ENCODE peak calls at places on chromosomes 2 and 18, in six cellular contexts. One of them, this sample, is unnamed.

GRCh38 chr2:31335921-31336570 is 78.5 kb downstream of the XDH start:
- DNase-seq in progenitor cell of endocrine pancreas: no peak
- DNase-seq in SK-N-SH: peak
- DNase-seq in kidney epithelial cell: peak
- DNase-seq in type B pancreatic cell: no peak
- DNase-seq in adrenal gland: no peak
- DNase-seq in this sample: no peak

GRCh38 chr18:23131693-23132319 is 3.5 kb upstream of the CABLES1 start:
- DNase-seq in adrenal gland: peak
- DNase-seq in SK-N-SH: peak
- DNase-seq in type B pancreatic cell: no peak
- DNase-seq in progenitor cell of endocrine pancreas: peak
- DNase-seq in kidney epithelial cell: no peak
- DNase-seq in this sample: peak

GRCh38 chr2:24919100-24919976 is 699 bp downstream of the ADCY3 start:
- DNase-seq in progenitor cell of endocrine pancreas: no peak
- DNase-seq in adrenal gland: no peak
- DNase-seq in kidney epithelial cell: no peak
- DNase-seq in type B pancreatic cell: no peak
- DNase-seq in SK-N-SH: peak
- DNase-seq in this sample: peak

GRCh38 chr2:68253211-68254068 is 1.1 kb upstream of the PPP3R1 start:
- DNase-seq in type B pancreatic cell: no peak
- DNase-seq in SK-N-SH: peak
- DNase-seq in adrenal gland: no peak
- DNase-seq in kidney epithelial cell: no peak
- DNase-seq in progenitor cell of endocrine pancreas: no peak
- DNase-seq in this sample: no peak

GRCh38 chr2:24832991-24833671 is 39.9 kb downstream of the CENPO start:
- DNase-seq in adrenal gland: no peak
- DNase-seq in progenitor cell of endocrine pancreas: no peak
- DNase-seq in type B pancreatic cell: no peak
- DNase-seq in SK-N-SH: no peak
- DNase-seq in kidney epithelial cell: no peak
- DNase-seq in this sample: no peak

GRCh38 chr2:6800553-6800952 is 65.2 kb downstream of the CMPK2 start:
- DNase-seq in SK-N-SH: no peak
- DNase-seq in kidney epithelial cell: no peak
- DNase-seq in progenitor cell of endocrine pancreas: no peak
- DNase-seq in adrenal gland: no peak
- DNase-seq in type B pancreatic cell: no peak
- DNase-seq in this sample: no peak

GRCh38 chr2:144198116-144198515 is 321.8 kb downstream of the ZEB2 start:
- DNase-seq in kidney epithelial cell: peak
- DNase-seq in adrenal gland: no peak
- DNase-seq in type B pancreatic cell: no peak
- DNase-seq in SK-N-SH: no peak
- DNase-seq in progenitor cell of endocrine pancreas: no peak
- DNase-seq in this sample: no peak

GRCh38 chr2:20447437-20448245 is 767 bp downstream of the RHOB start:
- DNase-seq in progenitor cell of endocrine pancreas: no peak
- DNase-seq in kidney epithelial cell: no peak
- DNase-seq in adrenal gland: no peak
- DNase-seq in type B pancreatic cell: no peak
- DNase-seq in SK-N-SH: peak
- DNase-seq in this sample: peak

GRCh38 chr18:73662440-73662839 is 485.2 kb downstream of the FBXO15 start:
- DNase-seq in progenitor cell of endocrine pancreas: no peak
- DNase-seq in adrenal gland: no peak
- DNase-seq in type B pancreatic cell: no peak
- DNase-seq in SK-N-SH: no peak
- DNase-seq in kidney epithelial cell: no peak
- DNase-seq in this sample: no peak

GRCh38 chr2:139946690-139947089 is 1166.5 kb upstream of the NXPH2 start:
- DNase-seq in adrenal gland: no peak
- DNase-seq in SK-N-SH: peak
- DNase-seq in progenitor cell of endocrine pancreas: no peak
- DNase-seq in kidney epithelial cell: no peak
- DNase-seq in type B pancreatic cell: no peak
- DNase-seq in this sample: no peak

GRCh38 chr18:9746958-9747357 is 38.9 kb downstream of the RAB31 start:
- DNase-seq in progenitor cell of endocrine pancreas: no peak
- DNase-seq in SK-N-SH: no peak
- DNase-seq in type B pancreatic cell: no peak
- DNase-seq in kidney epithelial cell: no peak
- DNase-seq in adrenal gland: no peak
- DNase-seq in this sample: no peak

GRCh38 chr2:207394812-207395534 is 134.8 kb upstream of the CREB1 start:
- DNase-seq in type B pancreatic cell: no peak
- DNase-seq in SK-N-SH: no peak
- DNase-seq in adrenal gland: no peak
- DNase-seq in kidney epithelial cell: peak
- DNase-seq in progenitor cell of endocrine pancreas: no peak
- DNase-seq in this sample: no peak

GRCh38 chr2:3823748-3824147 is 120.4 kb downstream of the DCDC2C start:
- DNase-seq in SK-N-SH: no peak
- DNase-seq in type B pancreatic cell: no peak
- DNase-seq in progenitor cell of endocrine pancreas: no peak
- DNase-seq in kidney epithelial cell: no peak
- DNase-seq in adrenal gland: no peak
- DNase-seq in this sample: no peak

GRCh38 chr2:127343277-127343676 is 44.5 kb downstream of the MAP3K2 start:
- DNase-seq in adrenal gland: no peak
- DNase-seq in type B pancreatic cell: no peak
- DNase-seq in SK-N-SH: no peak
- DNase-seq in progenitor cell of endocrine pancreas: no peak
- DNase-seq in kidney epithelial cell: no peak
- DNase-seq in this sample: no peak

GRCh38 chr2:172931256-172931894 is 144.3 kb upstream of the MAP3K20 start:
- DNase-seq in type B pancreatic cell: no peak
- DNase-seq in kidney epithelial cell: no peak
- DNase-seq in adrenal gland: no peak
- DNase-seq in progenitor cell of endocrine pancreas: no peak
- DNase-seq in SK-N-SH: peak
- DNase-seq in this sample: no peak

GRCh38 chr2:118913131-118913804 is 28.7 kb upstream of the MARCO start:
- DNase-seq in kidney epithelial cell: no peak
- DNase-seq in SK-N-SH: no peak
- DNase-seq in progenitor cell of endocrine pancreas: no peak
- DNase-seq in adrenal gland: no peak
- DNase-seq in type B pancreatic cell: no peak
- DNase-seq in this sample: no peak

GRCh38 chr2:237322564-237322963 is 91.4 kb downstream of the COL6A3 start:
- DNase-seq in kidney epithelial cell: no peak
- DNase-seq in SK-N-SH: no peak
- DNase-seq in adrenal gland: no peak
- DNase-seq in progenitor cell of endocrine pancreas: peak
- DNase-seq in type B pancreatic cell: no peak
- DNase-seq in this sample: no peak
- TF ChIP-seq CTCF in kidney epithelial cell: peak
- TF ChIP-seq CTCF in SK-N-SH: peak
- TF ChIP-seq CTCF in adrenal gland: peak
- TF ChIP-seq CTCF in progenitor cell of endocrine pancreas: peak
- TF ChIP-seq CTCF in type B pancreatic cell: peak
- TF ChIP-seq CTCF in this sample: no peak

GRCh38 chr2:74474899-74475298 is 2.4 kb upstream of the MRPL53 start:
- DNase-seq in adrenal gland: no peak
- DNase-seq in progenitor cell of endocrine pancreas: no peak
- DNase-seq in type B pancreatic cell: no peak
- DNase-seq in SK-N-SH: peak
- DNase-seq in kidney epithelial cell: no peak
- DNase-seq in this sample: peak
- TF ChIP-seq CTCF in adrenal gland: no peak
- TF ChIP-seq CTCF in progenitor cell of endocrine pancreas: peak
- TF ChIP-seq CTCF in type B pancreatic cell: peak
- TF ChIP-seq CTCF in SK-N-SH: peak
- TF ChIP-seq CTCF in kidney epithelial cell: peak
- TF ChIP-seq CTCF in this sample: no peak

DNA sequence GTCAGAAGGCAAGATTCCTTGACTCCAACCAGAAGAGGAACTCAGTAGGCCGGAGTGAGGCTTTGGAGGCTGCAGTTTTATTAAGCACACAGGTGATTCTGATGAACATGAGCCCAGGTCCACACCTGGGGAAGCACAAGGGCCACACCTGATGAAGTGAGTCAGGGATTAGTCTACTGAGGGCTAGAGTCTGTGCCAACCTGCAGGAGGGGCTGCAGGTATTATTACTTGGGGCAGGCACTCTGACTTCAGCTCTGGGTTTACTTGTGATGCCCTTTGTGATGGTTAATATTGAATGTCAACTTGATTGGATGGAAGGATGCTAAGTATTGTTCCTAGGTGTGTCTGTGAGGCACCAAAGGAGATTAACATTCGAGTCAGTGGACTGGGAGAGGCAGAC is 75.2 kb upstream of the ZCCHC2 start:
- DNase-seq in progenitor cell of endocrine pancreas: no peak
- DNase-seq in type B pancreatic cell: no peak
- DNase-seq in SK-N-SH: no peak
- DNase-seq in kidney epithelial cell: no peak
- DNase-seq in adrenal gland: no peak
- DNase-seq in this sample: no peak
- TF ChIP-seq CTCF in progenitor cell of endocrine pancreas: no peak
- TF ChIP-seq CTCF in type B pancreatic cell: no peak
- TF ChIP-seq CTCF in SK-N-SH: no peak
- TF ChIP-seq CTCF in kidney epithelial cell: no peak
- TF ChIP-seq CTCF in adrenal gland: no peak
- TF ChIP-seq CTCF in this sample: no peak

GRCh38 chr2:227428731-227429285 is 41.1 kb upstream of the SCYGR1 start:
- DNase-seq in SK-N-SH: no peak
- DNase-seq in progenitor cell of endocrine pancreas: no peak
- DNase-seq in adrenal gland: no peak
- DNase-seq in type B pancreatic cell: no peak
- DNase-seq in kidney epithelial cell: no peak
- DNase-seq in this sample: no peak
- TF ChIP-seq CTCF in SK-N-SH: no peak
- TF ChIP-seq CTCF in progenitor cell of endocrine pancreas: no peak
- TF ChIP-seq CTCF in adrenal gland: no peak
- TF ChIP-seq CTCF in type B pancreatic cell: no peak
- TF ChIP-seq CTCF in kidney epithelial cell: no peak
- TF ChIP-seq CTCF in this sample: no peak

GRCh38 chr2:38038682-38039081 is 37.3 kb downstream of the CYP1B1 start:
- DNase-seq in kidney epithelial cell: no peak
- DNase-seq in SK-N-SH: no peak
- DNase-seq in adrenal gland: no peak
- DNase-seq in progenitor cell of endocrine pancreas: no peak
- DNase-seq in type B pancreatic cell: no peak
- DNase-seq in this sample: no peak

GRCh38 chr2:38039511-38039910 is 36.4 kb downstream of the CYP1B1 start:
- DNase-seq in type B pancreatic cell: no peak
- DNase-seq in SK-N-SH: no peak
- DNase-seq in progenitor cell of endocrine pancreas: no peak
- DNase-seq in adrenal gland: no peak
- DNase-seq in kidney epithelial cell: no peak
- DNase-seq in this sample: no peak

GRCh38 chr2:38037325-38037724 is 38.6 kb downstream of the CYP1B1 start:
- DNase-seq in progenitor cell of endocrine pancreas: no peak
- DNase-seq in SK-N-SH: no peak
- DNase-seq in kidney epithelial cell: no peak
- DNase-seq in adrenal gland: no peak
- DNase-seq in type B pancreatic cell: no peak
- DNase-seq in this sample: no peak

GRCh38 chr2:38039111-38039510 is 36.8 kb downstream of the CYP1B1 start:
- DNase-seq in adrenal gland: no peak
- DNase-seq in kidney epithelial cell: no peak
- DNase-seq in type B pancreatic cell: no peak
- DNase-seq in SK-N-SH: no peak
- DNase-seq in progenitor cell of endocrine pancreas: no peak
- DNase-seq in this sample: no peak

GRCh38 chr2:38037757-38038615 is 38.0 kb downstream of the CYP1B1 start:
- DNase-seq in kidney epithelial cell: no peak
- DNase-seq in adrenal gland: no peak
- DNase-seq in type B pancreatic cell: no peak
- DNase-seq in progenitor cell of endocrine pancreas: no peak
- DNase-seq in SK-N-SH: no peak
- DNase-seq in this sample: peak
- TF ChIP-seq CTCF in kidney epithelial cell: peak
- TF ChIP-seq CTCF in adrenal gland: no peak
- TF ChIP-seq CTCF in type B pancreatic cell: no peak
- TF ChIP-seq CTCF in progenitor cell of endocrine pancreas: no peak
- TF ChIP-seq CTCF in SK-N-SH: no peak
- TF ChIP-seq CTCF in this sample: no peak

DNA sequence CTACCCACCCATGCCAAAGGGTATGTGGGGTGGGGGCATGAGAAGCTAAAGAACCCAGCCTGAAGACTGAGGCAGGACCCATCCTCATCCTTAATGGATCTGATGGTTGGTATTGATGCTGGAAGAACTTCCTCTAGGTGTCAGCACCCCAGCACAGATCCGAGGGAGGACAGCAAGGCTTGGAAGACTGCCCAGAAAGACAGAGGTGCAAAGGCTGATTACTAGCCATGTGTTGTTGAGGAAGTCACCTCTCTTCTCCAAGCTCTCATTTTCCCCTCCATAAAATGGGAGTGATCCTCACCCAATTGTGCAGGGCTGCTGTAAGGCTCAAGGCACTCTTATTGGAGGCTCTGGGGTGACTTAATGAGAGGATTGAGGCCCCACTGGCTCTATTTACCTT is 256.5 kb downstream of the CELF4 start:
- DNase-seq in progenitor cell of endocrine pancreas: no peak
- DNase-seq in adrenal gland: no peak
- DNase-seq in kidney epithelial cell: no peak
- DNase-seq in type B pancreatic cell: no peak
- DNase-seq in SK-N-SH: no peak
- DNase-seq in this sample: no peak
- TF ChIP-seq CTCF in progenitor cell of endocrine pancreas: no peak
- TF ChIP-seq CTCF in adrenal gland: no peak
- TF ChIP-seq CTCF in kidney epithelial cell: no peak
- TF ChIP-seq CTCF in type B pancreatic cell: no peak
- TF ChIP-seq CTCF in SK-N-SH: no peak
- TF ChIP-seq CTCF in this sample: no peak

GRCh38 chr18:53567935-53568574 is 656.4 kb downstream of the MBD2 start:
- DNase-seq in adrenal gland: no peak
- DNase-seq in type B pancreatic cell: no peak
- DNase-seq in SK-N-SH: peak
- DNase-seq in progenitor cell of endocrine pancreas: no peak
- DNase-seq in kidney epithelial cell: no peak
- DNase-seq in this sample: peak
- TF ChIP-seq CTCF in adrenal gland: peak
- TF ChIP-seq CTCF in type B pancreatic cell: peak
- TF ChIP-seq CTCF in SK-N-SH: peak
- TF ChIP-seq CTCF in progenitor cell of endocrine pancreas: peak
- TF ChIP-seq CTCF in kidney epithelial cell: peak
- TF ChIP-seq CTCF in this sample: peak

DNA sequence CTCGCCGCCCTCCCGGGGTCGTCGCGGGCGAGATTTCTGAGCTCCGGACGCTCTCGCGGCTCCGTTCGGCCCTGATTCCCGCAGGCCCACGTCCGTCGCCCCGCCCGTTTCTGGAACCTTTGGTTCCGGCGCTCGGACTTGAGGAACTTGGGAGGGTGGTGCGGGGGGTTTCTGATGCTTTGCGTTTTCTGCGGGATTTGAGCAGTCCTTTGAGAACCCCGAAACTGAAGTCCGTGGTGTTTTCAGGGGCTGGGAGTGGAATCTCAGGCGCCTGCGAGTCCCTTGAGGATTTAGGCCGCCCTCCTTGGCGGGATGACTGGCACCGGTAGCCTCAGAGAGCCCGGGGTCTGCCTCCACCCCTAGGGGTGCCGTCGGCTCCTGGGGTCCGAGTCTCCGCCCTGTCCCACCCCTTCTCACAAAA is 336 bp downstream of the THNSL2 start:
- DNase-seq in SK-N-SH: peak
- DNase-seq in adrenal gland: peak
- DNase-seq in kidney epithelial cell: no peak
- DNase-seq in progenitor cell of endocrine pancreas: no peak
- DNase-seq in type B pancreatic cell: no peak
- DNase-seq in this sample: no peak
- TF ChIP-seq CTCF in SK-N-SH: no peak
- TF ChIP-seq CTCF in adrenal gland: no peak
- TF ChIP-seq CTCF in kidney epithelial cell: peak
- TF ChIP-seq CTCF in progenitor cell of endocrine pancreas: peak
- TF ChIP-seq CTCF in type B pancreatic cell: peak
- TF ChIP-seq CTCF in this sample: no peak